ENCODE peak calls at places on chromosomes 6 and 20, in nine cellular contexts. F, P, U, Y, J, T, S, O and R are unnamed samples.

GRCh38 chr20:20772492-20773047 is 60.1 kb upstream of the RALGAPA2 start:
- DNase-seq in F (no peak), P (no peak), U (no peak), Y (no peak), J (no peak), T (no peak), S (no peak), O (no peak), R (no peak)

GRCh38 chr6:161271343-161272019 is 2.4 kb downstream of the AGPAT4 start:
- DNase-seq in F (peak), P (no peak), U (no peak), Y (peak), J (no peak), T (peak), S (no peak), O (peak), R (no peak)

GRCh38 chr6:132333639-132334516 is 67.4 kb downstream of the MOXD1 start:
- DNase-seq in F (peak), P (peak), U (peak), Y (peak), J (no peak), T (no peak), S (peak), O (peak), R (no peak)

GRCh38 chr20:2093200-2093781 is 8.3 kb upstream of the STK35 start:
- DNase-seq in F (peak), P (peak), U (peak), Y (peak), J (peak), T (peak), S (peak), O (peak), R (peak)

GRCh38 chr6:24313133-24313476 is 44.8 kb downstream of the DCDC2 start:
- DNase-seq in F (no peak), P (no peak), U (no peak), Y (no peak), J (no peak), T (no peak), S (no peak), O (no peak), R (no peak)

GRCh38 chr6:108944058-108944457 is 95.8 kb downstream of the ARMC2 start:
- DNase-seq in F (no peak), P (no peak), U (no peak), Y (no peak), J (peak), T (no peak), S (no peak), O (no peak), R (no peak)

GRCh38 chr20:19726126-19726525 is 31.9 kb upstream of the RIN2 start:
- DNase-seq in F (no peak), P (no peak), U (peak), Y (peak), J (no peak), T (no peak), S (no peak), O (no peak), R (no peak)

GRCh38 chr6:126123226-126123625 is 136.9 kb downstream of the TRMT11 start:
- DNase-seq in F (peak), P (no peak), U (no peak), Y (no peak), J (no peak), T (no peak), S (no peak), O (no peak), R (no peak)

GRCh38 chr6:93562566-93562965 is 143.2 kb upstream of the EPHA7 start:
- DNase-seq in F (no peak), P (no peak), U (no peak), Y (peak), J (no peak), T (no peak), S (no peak), O (no peak), R (no peak)

GRCh38 chr6:39610229-39610628 is 115.0 kb downstream of the KIF6 start:
- DNase-seq in F (peak), P (no peak), U (peak), Y (no peak), J (no peak), T (no peak), S (no peak), O (peak), R (no peak)

GRCh38 chr6:154509421-154510143 is 903 bp downstream of the CNKSR3 start:
- DNase-seq in F (peak), P (no peak), U (peak), Y (peak), J (no peak), T (peak), S (peak), O (peak), R (no peak)

GRCh38 chr20:63658749-63659187 is 656 bp downstream of the RTEL1 start:
- DNase-seq in F (no peak), P (no peak), U (peak), Y (no peak), J (no peak), T (no peak), S (peak), O (no peak), R (no peak)

GRCh38 chr6:10809098-10809497 is 29.2 kb downstream of the MAK start:
- DNase-seq in F (no peak), P (no peak), U (no peak), Y (no peak), J (no peak), T (no peak), S (no peak), O (no peak), R (no peak)

GRCh38 chr20:49701313-49701731 is 12.4 kb downstream of the B4GALT5 start:
- DNase-seq in F (no peak), P (no peak), U (peak), Y (peak), J (no peak), T (no peak), S (peak), O (no peak), R (no peak)

GRCh38 chr6:14501240-14501639 is 383.7 kb downstream of the CD83 start:
- DNase-seq in F (peak), P (no peak), U (no peak), Y (no peak), J (no peak), T (peak), S (no peak), O (no peak), R (no peak)

GRCh38 chr6:13407709-13408695 is 79.4 kb downstream of the GFOD1 start:
- DNase-seq in F (no peak), P (no peak), U (peak), Y (peak), J (no peak), T (no peak), S (no peak), O (no peak), R (no peak)

DNA sequence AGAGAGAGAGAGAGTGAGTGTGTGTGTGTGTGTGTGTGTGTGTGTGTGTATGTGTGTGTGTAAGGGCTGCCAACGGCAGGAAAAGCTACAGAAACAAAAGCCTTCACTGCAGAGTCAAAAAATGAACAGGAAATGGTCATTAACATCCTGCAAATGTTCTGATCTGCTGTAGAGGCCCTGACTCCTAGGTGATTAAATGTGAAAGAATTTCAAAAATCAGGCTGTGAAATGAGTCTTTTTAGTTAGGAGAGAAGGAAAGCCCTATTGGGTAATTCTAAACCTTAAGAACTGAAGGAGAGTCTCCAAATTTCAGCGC is 166.5 kb upstream of the MYLIP start:
- DNase-seq in F (no peak), P (no peak), U (peak), Y (peak), J (peak), T (no peak), S (no peak), O (peak), R (no peak)
- TF ChIP-seq EZH2phosphoT487 in F (no peak), P (no peak), U (no peak), Y (no peak), J (no peak), T (no peak), S (no peak), O (no peak), R (no peak)

DNA sequence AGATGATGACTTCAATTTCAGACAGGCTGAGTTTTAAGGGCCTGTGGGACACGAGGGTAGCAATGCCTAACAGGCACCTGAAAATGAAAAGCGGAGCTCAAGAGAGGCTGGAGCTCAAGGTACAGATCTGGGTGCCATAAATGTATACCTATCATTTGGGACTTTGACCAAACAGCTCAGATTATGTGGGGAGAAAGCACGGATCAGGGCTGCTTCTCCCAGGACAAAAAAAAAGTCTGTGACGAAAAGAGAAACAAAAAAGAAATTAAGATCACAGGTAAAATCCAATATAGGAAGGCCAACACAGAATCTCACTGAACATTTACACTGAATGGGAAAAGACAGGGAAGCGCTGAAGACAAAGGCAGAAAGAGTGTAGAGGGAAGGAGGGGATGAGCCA is 1.9 kb downstream of the PRELID3B start:
- DNase-seq in F (peak), P (no peak), U (no peak), Y (no peak), J (no peak), T (no peak), S (no peak), O (no peak), R (no peak)
- H3K27ac ChIP-seq in F (peak), P (no peak), U (no peak), Y (no peak), J (no peak), T (no peak), S (no peak), O (no peak), R (no peak)

GRCh38 chr20:56801991-56802740 is 173.1 kb downstream of the TFAP2C start:
- DNase-seq in F (no peak), P (no peak), U (peak), Y (peak), J (no peak), T (no peak), S (no peak), O (no peak), R (no peak)
- TF ChIP-seq EZH2phosphoT487 in F (no peak), P (no peak), U (no peak), Y (no peak), J (no peak), T (no peak), S (no peak), O (no peak), R (no peak)

DNA sequence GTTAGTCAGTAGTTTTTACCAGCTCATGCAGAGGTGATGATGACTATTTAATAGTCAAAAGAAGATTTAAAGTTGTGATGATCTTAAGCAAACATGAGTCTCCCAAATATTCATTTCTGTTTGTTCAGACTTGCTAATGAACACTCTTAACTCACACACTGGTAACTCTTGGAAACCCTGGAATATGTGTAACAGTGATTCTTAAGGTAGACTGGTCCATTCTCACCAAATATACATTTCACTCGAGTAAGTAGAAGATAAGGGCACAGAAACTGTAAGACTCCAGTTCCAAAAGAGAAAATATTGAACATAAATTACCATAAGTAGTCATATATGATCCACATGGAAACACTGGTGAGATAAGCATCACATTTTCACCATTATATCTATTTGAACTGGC is 29.1 kb downstream of the RSPO3 start:
- DNase-seq in F (no peak), P (no peak), U (peak), Y (no peak), J (no peak), T (no peak), S (no peak), O (no peak), R (no peak)
- H3K27ac ChIP-seq in F (no peak), P (no peak), U (peak), Y (no peak), J (no peak), T (no peak), S (no peak), O (no peak), R (no peak)

GRCh38 chr6:134400941-134401340 is 83.0 kb upstream of the SGK1 start:
- DNase-seq in F (no peak), P (no peak), U (no peak), Y (peak), J (no peak), T (no peak), S (no peak), O (no peak), R (no peak)

GRCh38 chr6:134402372-134402984 is 84.6 kb upstream of the SGK1 start:
- DNase-seq in F (no peak), P (no peak), U (peak), Y (no peak), J (no peak), T (no peak), S (no peak), O (no peak), R (no peak)

GRCh38 chr6:134394905-134395304 is 77.0 kb upstream of the SGK1 start:
- DNase-seq in F (no peak), P (no peak), U (no peak), Y (peak), J (no peak), T (no peak), S (no peak), O (no peak), R (no peak)

GRCh38 chr6:134397674-134398073 is 79.8 kb upstream of the SGK1 start:
- DNase-seq in F (no peak), P (no peak), U (no peak), Y (no peak), J (no peak), T (no peak), S (no peak), O (no peak), R (no peak)

DNA sequence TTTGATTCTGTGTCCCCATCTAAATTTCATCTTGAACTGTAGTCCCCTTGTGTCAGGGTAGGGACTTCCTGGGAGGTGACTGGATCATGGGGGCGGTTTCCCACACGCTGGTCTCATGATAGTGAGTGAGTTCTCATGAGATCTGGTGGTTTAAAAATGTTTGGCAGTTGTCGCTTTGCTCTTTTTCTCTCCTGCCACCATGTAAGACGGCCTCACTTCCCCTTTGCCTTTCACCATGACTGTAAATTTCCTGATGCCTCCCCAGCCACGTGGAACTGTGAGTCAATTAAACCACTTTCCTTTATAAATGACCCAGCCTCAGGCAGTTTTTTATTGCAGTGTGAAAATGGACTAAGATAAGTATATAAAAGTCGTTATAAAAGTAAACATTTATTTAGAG is 80.5 kb upstream of the SGK1 start:
- DNase-seq in F (no peak), P (no peak), U (no peak), Y (peak), J (no peak), T (no peak), S (no peak), O (no peak), R (no peak)
- TF ChIP-seq EZH2phosphoT487 in F (no peak), P (no peak), U (no peak), Y (no peak), J (no peak), T (no peak), S (no peak), O (no peak), R (no peak)

DNA sequence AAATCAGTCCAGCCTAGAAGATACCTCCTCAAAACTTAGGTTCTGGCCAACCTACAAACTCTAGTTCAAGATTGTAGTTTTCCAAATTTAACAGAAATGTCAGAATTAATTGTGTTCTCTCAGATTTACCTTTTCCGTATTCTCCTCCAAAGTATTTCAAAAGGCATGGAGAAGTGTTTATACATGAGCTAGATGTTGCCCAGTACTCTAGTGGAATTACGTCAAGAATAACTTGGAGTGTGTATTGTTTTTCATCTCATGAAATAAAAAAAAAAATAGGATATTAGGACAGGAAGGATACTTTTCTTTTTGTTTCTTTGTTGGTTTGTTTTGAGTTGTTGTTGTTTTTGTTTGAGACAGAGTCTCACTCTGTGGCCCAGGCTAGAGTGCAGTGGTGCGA is 32.3 kb upstream of the MARCKS start:
- DNase-seq in F (no peak), P (no peak), U (no peak), Y (no peak), J (no peak), T (no peak), S (no peak), O (no peak), R (no peak)
- H3K27ac ChIP-seq in F (peak), P (no peak), U (no peak), Y (no peak), J (no peak), T (no peak), S (no peak), O (no peak), R (no peak)

GRCh38 chr20:38875170-38875993 is 50.8 kb upstream of the FAM83D start:
- DNase-seq in F (no peak), P (no peak), U (no peak), Y (no peak), J (peak), T (no peak), S (peak), O (no peak), R (peak)
- TF ChIP-seq EZH2phosphoT487 in F (no peak), P (no peak), U (no peak), Y (no peak), J (no peak), T (no peak), S (no peak), O (no peak), R (no peak)

GRCh38 chr6:32085759-32086458 is 23.2 kb downstream of the TNXB start:
- DNase-seq in F (no peak), P (no peak), U (no peak), Y (no peak), J (peak), T (no peak), S (peak), O (no peak), R (no peak)

GRCh38 chr6:32086661-32087573 is 22.2 kb downstream of the TNXB start:
- DNase-seq in F (no peak), P (no peak), U (peak), Y (peak), J (no peak), T (no peak), S (no peak), O (peak), R (no peak)

GRCh38 chr6:32089082-32089828 is 19.9 kb downstream of the TNXB start:
- DNase-seq in F (no peak), P (no peak), U (no peak), Y (no peak), J (no peak), T (no peak), S (no peak), O (no peak), R (no peak)

GRCh38 chr6:32087574-32088486 is 21.3 kb downstream of the TNXB start:
- DNase-seq in F (peak), P (peak), U (no peak), Y (peak), J (peak), T (peak), S (peak), O (peak), R (peak)

DNA sequence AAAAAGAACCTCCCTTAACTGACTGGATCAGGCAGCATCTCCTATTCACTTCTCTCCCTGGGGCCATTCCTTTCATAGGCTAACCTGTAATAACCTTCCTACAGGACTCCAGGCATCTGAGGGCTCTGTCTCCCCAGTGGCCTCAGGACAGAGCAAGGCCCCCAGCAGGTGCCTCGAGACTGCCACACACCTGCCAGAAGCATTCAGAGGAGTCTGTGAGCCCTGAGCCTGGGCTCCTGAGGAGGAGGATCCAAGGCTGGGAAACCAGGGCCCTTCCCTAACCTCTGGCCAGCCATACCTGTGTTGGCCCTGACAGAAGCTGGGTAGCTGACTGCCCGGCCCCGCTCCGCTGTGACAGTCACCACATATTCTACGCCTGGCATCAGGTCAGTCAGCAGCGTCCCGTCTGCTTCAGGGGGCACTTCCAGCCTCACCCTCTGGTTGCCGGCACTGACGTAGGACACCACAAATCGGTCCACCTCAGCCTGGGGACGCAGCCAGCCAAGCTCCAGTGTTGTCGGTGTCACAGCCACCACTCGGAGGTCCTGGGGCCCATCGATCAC is 20.6 kb downstream of the TNXB start:
- DNase-seq in F (no peak), P (no peak), U (no peak), Y (no peak), J (no peak), T (no peak), S (no peak), O (no peak), R (no peak)
- H3K27ac ChIP-seq in F (peak), P (no peak), U (no peak), Y (no peak), J (no peak), T (no peak), S (no peak), O (no peak), R (no peak)

GRCh38 chr6:148348778-148349177 is 6.1 kb downstream of the SASH1 start:
- DNase-seq in F (no peak), P (no peak), U (no peak), Y (no peak), J (no peak), T (no peak), S (no peak), O (no peak), R (no peak)
- TF ChIP-seq EZH2phosphoT487 in F (no peak), P (no peak), U (no peak), Y (no peak), J (no peak), T (no peak), S (no peak), O (no peak), R (no peak)

DNA sequence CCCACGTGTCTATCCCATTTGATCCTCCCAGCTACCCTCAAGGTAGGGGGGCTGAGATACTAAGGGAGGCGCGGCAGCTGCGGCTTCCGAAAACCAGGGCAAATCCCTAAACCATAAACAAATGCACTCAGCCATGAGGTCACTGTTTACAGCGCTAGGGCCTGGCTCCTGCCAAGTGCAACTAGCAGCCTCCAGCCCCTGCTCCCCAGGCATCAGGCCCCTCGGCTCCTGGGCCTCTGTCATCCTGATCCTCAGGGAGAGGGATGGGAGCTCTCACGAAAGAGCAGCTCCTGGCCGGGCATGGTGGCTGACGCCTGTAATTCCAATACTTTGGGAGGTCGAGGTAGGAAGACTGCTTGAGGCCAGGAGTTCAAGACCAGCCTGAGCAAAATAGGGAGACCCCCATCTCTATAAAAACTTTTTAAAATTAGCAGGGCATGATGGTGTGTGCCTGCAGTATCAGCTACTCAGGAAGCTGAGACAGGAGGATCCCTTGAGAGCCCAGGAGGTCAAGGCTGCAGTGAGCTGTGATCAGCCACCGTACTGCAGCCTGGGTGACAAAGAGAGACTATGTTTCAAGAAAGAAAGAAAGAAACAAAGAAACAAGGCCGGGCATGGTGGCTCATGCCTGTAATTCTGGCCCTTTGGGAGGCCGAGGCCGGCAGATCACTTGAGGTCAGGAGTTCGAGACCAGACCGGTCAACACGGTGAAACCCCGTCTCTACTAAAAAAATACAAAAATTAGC is 42.5 kb upstream of the TLDC2 start:
- DNase-seq in F (peak), P (no peak), U (peak), Y (no peak), J (no peak), T (no peak), S (no peak), O (no peak), R (no peak)
- H3K27ac ChIP-seq in F (peak), P (peak), U (peak), Y (no peak), J (no peak), T (no peak), S (no peak), O (no peak), R (no peak)